ENCODE peak calls at places on chromosomes 16 and 17, in ten cellular contexts. One of them, this sample, is unnamed.

GRCh38 chr17:17874478-17874877 is 37.7 kb upstream of the SREBF1 start:
- DNase-seq in left colon: no peak
- DNase-seq in NCI-H1436: no peak
- DNase-seq in uterus: no peak
- DNase-seq in H54: peak
- DNase-seq in tibial nerve: no peak
- DNase-seq in GM13976: no peak
- DNase-seq in epithelial cell of esophagus: peak
- DNase-seq in T-helper 1 cell: no peak
- DNase-seq in kidney tubule cell: peak
- DNase-seq in this sample: no peak

GRCh38 chr17:17022011-17022800 is 20.1 kb upstream of the MPRIP start:
- DNase-seq in left colon: no peak
- DNase-seq in NCI-H1436: no peak
- DNase-seq in uterus: no peak
- DNase-seq in H54: no peak
- DNase-seq in tibial nerve: no peak
- DNase-seq in GM13976: no peak
- DNase-seq in epithelial cell of esophagus: no peak
- DNase-seq in T-helper 1 cell: no peak
- DNase-seq in kidney tubule cell: no peak
- DNase-seq in this sample: peak

GRCh38 chr16:53055603-53056527 is 1.1 kb downstream of the CHD9 start:
- DNase-seq in left colon: peak
- DNase-seq in NCI-H1436: no peak
- DNase-seq in uterus: peak
- DNase-seq in H54: peak
- DNase-seq in tibial nerve: no peak
- DNase-seq in GM13976: no peak
- DNase-seq in epithelial cell of esophagus: peak
- DNase-seq in T-helper 1 cell: no peak
- DNase-seq in kidney tubule cell: peak
- DNase-seq in this sample: no peak

GRCh38 chr16:1923299-1924034 is 5.3 kb upstream of the HS3ST6 start:
- DNase-seq in left colon: peak
- DNase-seq in NCI-H1436: peak
- DNase-seq in uterus: no peak
- DNase-seq in H54: no peak
- DNase-seq in tibial nerve: no peak
- DNase-seq in GM13976: no peak
- DNase-seq in epithelial cell of esophagus: peak
- DNase-seq in T-helper 1 cell: no peak
- DNase-seq in kidney tubule cell: peak
- DNase-seq in this sample: no peak

GRCh38 chr17:56440391-56440790 is 153.1 kb upstream of the NOG start:
- DNase-seq in left colon: no peak
- DNase-seq in NCI-H1436: no peak
- DNase-seq in uterus: no peak
- DNase-seq in H54: no peak
- DNase-seq in tibial nerve: no peak
- DNase-seq in GM13976: no peak
- DNase-seq in epithelial cell of esophagus: peak
- DNase-seq in T-helper 1 cell: no peak
- DNase-seq in kidney tubule cell: no peak
- DNase-seq in this sample: no peak

GRCh38 chr17:57663326-57664070 is 81.6 kb downstream of the CCDC182 start:
- DNase-seq in left colon: no peak
- DNase-seq in NCI-H1436: no peak
- DNase-seq in uterus: peak
- DNase-seq in H54: no peak
- DNase-seq in tibial nerve: no peak
- DNase-seq in GM13976: no peak
- DNase-seq in epithelial cell of esophagus: no peak
- DNase-seq in T-helper 1 cell: no peak
- DNase-seq in kidney tubule cell: peak
- DNase-seq in this sample: no peak

GRCh38 chr17:80827646-80828643 is 163.7 kb upstream of the CHMP6 start:
- DNase-seq in left colon: no peak
- DNase-seq in NCI-H1436: no peak
- DNase-seq in uterus: no peak
- DNase-seq in H54: no peak
- DNase-seq in tibial nerve: no peak
- DNase-seq in GM13976: no peak
- DNase-seq in epithelial cell of esophagus: peak
- DNase-seq in T-helper 1 cell: no peak
- DNase-seq in kidney tubule cell: no peak
- DNase-seq in this sample: no peak

GRCh38 chr16:57265850-57266530 is 18.5 kb downstream of the PLLP start:
- DNase-seq in left colon: peak
- DNase-seq in NCI-H1436: no peak
- DNase-seq in uterus: no peak
- DNase-seq in H54: no peak
- DNase-seq in tibial nerve: peak
- DNase-seq in GM13976: no peak
- DNase-seq in epithelial cell of esophagus: peak
- DNase-seq in T-helper 1 cell: no peak
- DNase-seq in kidney tubule cell: peak
- DNase-seq in this sample: peak

GRCh38 chr16:57984443-57985203 is 13.7 kb upstream of the CNGB1 start:
- DNase-seq in left colon: peak
- DNase-seq in NCI-H1436: no peak
- DNase-seq in uterus: peak
- DNase-seq in H54: no peak
- DNase-seq in tibial nerve: peak
- DNase-seq in GM13976: peak
- DNase-seq in epithelial cell of esophagus: peak
- DNase-seq in T-helper 1 cell: peak
- DNase-seq in kidney tubule cell: peak
- DNase-seq in this sample: peak

GRCh38 chr16:68335175-68335574 is 24.4 kb downstream of the PRMT7 start:
- DNase-seq in left colon: no peak
- DNase-seq in NCI-H1436: no peak
- DNase-seq in uterus: no peak
- DNase-seq in H54: no peak
- DNase-seq in tibial nerve: no peak
- DNase-seq in GM13976: no peak
- DNase-seq in epithelial cell of esophagus: peak
- DNase-seq in T-helper 1 cell: no peak
- DNase-seq in kidney tubule cell: no peak
- DNase-seq in this sample: no peak

This sample was measured in left ventricle myocardium inferior.